ENCODE peak calls at places on chromosome 16, in seven cellular contexts. One of them, this sample, is unnamed. For H3K4me1, the result is how much of the 10 kb centered on the place peaks cover.

GRCh38 chr16:56246051-56246817 is 54.9 kb downstream of the GNAO1 start:
- DNase-seq in neuronal stem cell: peak
- DNase-seq in mesenchymal stem cell: peak
- DNase-seq in H9: peak
- DNase-seq in H1: peak
- DNase-seq in mesendoderm: peak
- DNase-seq in trophoblast cell: peak
- DNase-seq in this sample: peak

GRCh38 chr16:11796227-11797165 is 562 bp downstream of the ZC3H7A start:
- DNase-seq in neuronal stem cell: no peak
- DNase-seq in mesenchymal stem cell: peak
- DNase-seq in H9: peak
- DNase-seq in H1: no peak
- DNase-seq in mesendoderm: peak
- DNase-seq in trophoblast cell: peak
- DNase-seq in this sample: peak

GRCh38 chr16:84356591-84357116 is 11.7 kb upstream of the ATP2C2 start:
- DNase-seq in neuronal stem cell: peak
- DNase-seq in mesenchymal stem cell: no peak
- DNase-seq in H9: no peak
- DNase-seq in H1: no peak
- DNase-seq in mesendoderm: no peak
- DNase-seq in trophoblast cell: no peak
- DNase-seq in this sample: no peak

GRCh38 chr16:56481468-56482112 is 30.2 kb downstream of the OGFOD1 start:
- DNase-seq in neuronal stem cell: no peak
- DNase-seq in mesenchymal stem cell: no peak
- DNase-seq in H9: no peak
- DNase-seq in H1: no peak
- DNase-seq in mesendoderm: no peak
- DNase-seq in trophoblast cell: no peak
- DNase-seq in this sample: peak

GRCh38 chr16:27286446-27286845 is 17.9 kb upstream of the NSMCE1 start:
- DNase-seq in neuronal stem cell: no peak
- DNase-seq in mesenchymal stem cell: peak
- DNase-seq in H9: no peak
- DNase-seq in H1: no peak
- DNase-seq in mesendoderm: no peak
- DNase-seq in trophoblast cell: no peak
- DNase-seq in this sample: peak

GRCh38 chr16:23282508-23282907 is 19.6 kb upstream of the SCNN1B start:
- DNase-seq in neuronal stem cell: no peak
- DNase-seq in mesenchymal stem cell: no peak
- DNase-seq in H9: no peak
- DNase-seq in H1: no peak
- DNase-seq in mesendoderm: peak
- DNase-seq in trophoblast cell: no peak
- DNase-seq in this sample: no peak

GRCh38 chr16:74053784-74054306 is 242.8 kb upstream of the PSMD7 start:
- DNase-seq in neuronal stem cell: no peak
- DNase-seq in mesenchymal stem cell: no peak
- DNase-seq in H9: no peak
- DNase-seq in H1: no peak
- DNase-seq in mesendoderm: no peak
- DNase-seq in trophoblast cell: no peak
- DNase-seq in this sample: no peak

GRCh38 chr16:89007371-89008249 is 30.6 kb upstream of the CBFA2T3 start:
- DNase-seq in neuronal stem cell: no peak
- DNase-seq in mesenchymal stem cell: no peak
- DNase-seq in H9: no peak
- DNase-seq in H1: no peak
- DNase-seq in mesendoderm: no peak
- DNase-seq in trophoblast cell: no peak
- DNase-seq in this sample: no peak

GRCh38 chr16:82891424-82891823 is 264.7 kb downstream of the CDH13 start:
- DNase-seq in neuronal stem cell: no peak
- DNase-seq in mesenchymal stem cell: no peak
- DNase-seq in H9: no peak
- DNase-seq in H1: no peak
- DNase-seq in mesendoderm: no peak
- DNase-seq in trophoblast cell: no peak
- DNase-seq in this sample: no peak

GRCh38 chr16:82891918-82892317 is 265.1 kb downstream of the CDH13 start:
- DNase-seq in neuronal stem cell: no peak
- DNase-seq in mesenchymal stem cell: no peak
- DNase-seq in H9: no peak
- DNase-seq in H1: no peak
- DNase-seq in mesendoderm: no peak
- DNase-seq in trophoblast cell: no peak
- DNase-seq in this sample: no peak

GRCh38 chr16:82888616-82889015 is 261.8 kb downstream of the CDH13 start:
- DNase-seq in neuronal stem cell: no peak
- DNase-seq in mesenchymal stem cell: peak
- DNase-seq in H9: no peak
- DNase-seq in H1: no peak
- DNase-seq in mesendoderm: no peak
- DNase-seq in trophoblast cell: no peak
- DNase-seq in this sample: peak

GRCh38 chr16:82895843-82896242 is 269.1 kb downstream of the CDH13 start:
- DNase-seq in neuronal stem cell: no peak
- DNase-seq in mesenchymal stem cell: no peak
- DNase-seq in H9: no peak
- DNase-seq in H1: no peak
- DNase-seq in mesendoderm: no peak
- DNase-seq in trophoblast cell: no peak
- DNase-seq in this sample: no peak

DNA sequence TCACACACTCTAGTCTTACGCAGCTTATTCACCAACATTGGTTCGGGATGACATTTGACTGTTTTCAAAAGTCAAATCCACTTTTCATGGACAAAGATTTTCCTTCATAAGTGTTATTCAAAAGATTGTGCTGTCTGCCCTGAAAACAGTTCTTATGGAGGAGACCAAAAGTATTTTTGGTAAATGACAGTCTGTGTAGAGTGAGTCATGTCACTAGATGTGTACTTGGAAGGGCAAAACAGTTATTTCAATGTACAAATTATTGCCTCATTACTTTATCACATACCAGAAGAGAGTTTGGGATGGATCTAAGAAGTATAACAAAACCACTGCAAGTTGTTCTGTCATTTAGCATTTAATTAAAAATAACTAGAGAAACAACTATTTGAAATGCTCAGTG is 265.6 kb downstream of the CDH13 start:
- DNase-seq in neuronal stem cell: no peak
- DNase-seq in mesenchymal stem cell: peak
- DNase-seq in H9: no peak
- DNase-seq in H1: no peak
- DNase-seq in mesendoderm: no peak
- DNase-seq in trophoblast cell: no peak
- DNase-seq in this sample: no peak
- H2BK5ac ChIP-seq in neuronal stem cell: no peak
- H2BK5ac ChIP-seq in mesenchymal stem cell: no peak
- H2BK5ac ChIP-seq in H9: no peak
- H2BK5ac ChIP-seq in H1: no peak
- H2BK5ac ChIP-seq in mesendoderm: no peak
- H2BK5ac ChIP-seq in trophoblast cell: no peak
- H2BK5ac ChIP-seq in this sample: no peak

GRCh38 chr16:58443783-58444182 is 51.5 kb downstream of the GINS3 start:
- DNase-seq in neuronal stem cell: no peak
- DNase-seq in mesenchymal stem cell: no peak
- DNase-seq in H9: no peak
- DNase-seq in H1: no peak
- DNase-seq in mesendoderm: no peak
- DNase-seq in trophoblast cell: no peak
- DNase-seq in this sample: no peak
- H2BK120ac ChIP-seq in neuronal stem cell: no peak
- H2BK120ac ChIP-seq in mesenchymal stem cell: no peak
- H2BK120ac ChIP-seq in H9: no peak
- H2BK120ac ChIP-seq in H1: no peak
- H2BK120ac ChIP-seq in mesendoderm: no peak
- H2BK120ac ChIP-seq in trophoblast cell: no peak
- H2BK120ac ChIP-seq in this sample: no peak

DNA sequence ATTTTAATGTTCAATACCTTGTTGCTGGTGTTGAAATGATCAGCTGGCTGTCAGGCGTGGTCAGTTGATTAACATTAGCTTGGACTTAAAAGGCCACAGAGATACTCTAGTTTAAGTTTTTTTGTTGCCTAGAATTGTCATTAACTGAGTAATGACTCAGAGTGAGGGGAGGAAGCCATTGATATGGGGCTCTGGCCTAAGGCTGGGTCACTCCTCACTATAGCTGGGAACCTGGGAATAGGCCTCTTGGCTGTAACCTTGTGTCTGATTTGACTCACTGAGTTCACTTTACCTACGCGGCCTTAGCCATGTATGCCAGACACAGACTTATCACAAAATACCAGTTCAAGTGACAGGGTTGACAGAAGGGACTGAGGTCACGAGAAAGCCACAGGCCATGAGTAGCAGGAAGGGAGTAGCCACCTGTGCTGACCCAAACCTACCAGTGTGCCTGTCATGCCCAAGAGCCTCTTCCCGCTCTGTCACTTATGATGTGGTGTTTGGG is 37.9 kb upstream of the ADCY7 start:
- DNase-seq in neuronal stem cell: no peak
- DNase-seq in mesenchymal stem cell: no peak
- DNase-seq in H9: no peak
- DNase-seq in H1: no peak
- DNase-seq in mesendoderm: no peak
- DNase-seq in trophoblast cell: no peak
- DNase-seq in this sample: no peak
- H3K4me1 ChIP-seq in neuronal stem cell: under half
- H3K4me1 ChIP-seq in mesenchymal stem cell: under half
- H3K4me1 ChIP-seq in H9: under half
- H3K4me1 ChIP-seq in H1: under half
- H3K4me1 ChIP-seq in mesendoderm: under half
- H3K4me1 ChIP-seq in trophoblast cell: under half
- H3K4me1 ChIP-seq in this sample: under half

DNA sequence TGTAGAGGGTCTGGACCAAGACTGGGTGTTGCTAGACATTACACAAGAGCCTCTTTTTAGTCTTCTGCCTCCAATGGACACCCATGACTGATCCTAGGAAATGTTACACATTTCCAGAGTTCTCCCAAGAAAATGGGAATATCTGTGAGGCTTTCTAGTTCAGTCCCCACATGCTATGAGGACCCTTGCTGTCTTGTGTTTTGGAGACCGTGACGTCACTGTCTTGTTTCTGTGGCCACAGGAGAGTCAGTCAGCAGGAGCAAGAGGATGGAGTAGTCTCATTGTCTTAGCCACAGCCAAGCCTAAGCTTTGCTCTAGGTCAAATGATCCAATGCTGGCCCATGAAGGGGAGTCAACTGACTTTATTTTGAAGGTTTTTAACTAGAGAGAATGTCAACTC is 820.1 kb upstream of the RBFOX1 start:
- DNase-seq in neuronal stem cell: no peak
- DNase-seq in mesenchymal stem cell: no peak
- DNase-seq in H9: no peak
- DNase-seq in H1: no peak
- DNase-seq in mesendoderm: no peak
- DNase-seq in trophoblast cell: no peak
- DNase-seq in this sample: no peak
- H2BK5ac ChIP-seq in neuronal stem cell: no peak
- H2BK5ac ChIP-seq in mesenchymal stem cell: no peak
- H2BK5ac ChIP-seq in H9: no peak
- H2BK5ac ChIP-seq in H1: no peak
- H2BK5ac ChIP-seq in mesendoderm: no peak
- H2BK5ac ChIP-seq in trophoblast cell: no peak
- H2BK5ac ChIP-seq in this sample: no peak